ENCODE peak calls at places on chromosomes 12 and 14, in nine cellular contexts. One of them, this sample, is unnamed.
A peak's percentile ranks its signal among the peaks of the same experiment; 100 is the strongest.

GRCh38 chr12:63294327-63294632 is 143.3 kb upstream of the AVPR1A start:
- DNase-seq in Peyer's patch: no peak
- DNase-seq in lower leg skin: no peak
- DNase-seq in GM10248: no peak
- DNase-seq in uterus: no peak
- DNase-seq in ovary: no peak
- DNase-seq in AG09309: peak; percentile 14
- DNase-seq in IMR-90: peak; percentile 66
- DNase-seq in type B pancreatic cell: no peak
- DNase-seq in this sample: no peak

GRCh38 chr14:92106095-92106937 is at the start of gene ATXN3:
- DNase-seq in lower leg skin: peak; percentile 97
- DNase-seq in GM10248: peak; percentile 98
- DNase-seq in AG09309: peak; percentile 95
- DNase-seq in Peyer's patch: peak; percentile 95
- DNase-seq in IMR-90: peak; percentile 99
- DNase-seq in type B pancreatic cell: peak; percentile 95
- DNase-seq in uterus: peak; percentile 95
- DNase-seq in ovary: peak; percentile 94
- DNase-seq in this sample: peak; percentile 97

GRCh38 chr14:93103392-93104080 is 12.2 kb downstream of the ITPK1 start:
- DNase-seq in AG09309: no peak
- DNase-seq in IMR-90: no peak
- DNase-seq in GM10248: peak; percentile 80
- DNase-seq in type B pancreatic cell: no peak
- DNase-seq in uterus: no peak
- DNase-seq in Peyer's patch: peak; percentile 73
- DNase-seq in ovary: no peak
- DNase-seq in lower leg skin: no peak
- DNase-seq in this sample: peak; percentile 87

GRCh38 chr14:33580221-33580749 is 370.6 kb downstream of the EGLN3 start:
- DNase-seq in GM10248: no peak
- DNase-seq in type B pancreatic cell: no peak
- DNase-seq in IMR-90: no peak
- DNase-seq in ovary: no peak
- DNase-seq in uterus: no peak
- DNase-seq in lower leg skin: no peak
- DNase-seq in AG09309: no peak
- DNase-seq in Peyer's patch: peak; percentile 48
- DNase-seq in this sample: no peak

GRCh38 chr14:101562659-101563351 is 1.5 kb downstream of the DIO3 start:
- DNase-seq in AG09309: no peak
- DNase-seq in uterus: no peak
- DNase-seq in IMR-90: no peak
- DNase-seq in ovary: no peak
- DNase-seq in lower leg skin: no peak
- DNase-seq in GM10248: no peak
- DNase-seq in Peyer's patch: peak; percentile 3
- DNase-seq in type B pancreatic cell: no peak
- DNase-seq in this sample: no peak

GRCh38 chr12:131736807-131737484 is 26.1 kb downstream of the SFSWAP start:
- DNase-seq in uterus: no peak
- DNase-seq in AG09309: no peak
- DNase-seq in GM10248: no peak
- DNase-seq in IMR-90: peak; percentile 70
- DNase-seq in type B pancreatic cell: no peak
- DNase-seq in Peyer's patch: no peak
- DNase-seq in ovary: no peak
- DNase-seq in lower leg skin: no peak
- DNase-seq in this sample: no peak

GRCh38 chr14:70856851-70857498 is 47.7 kb upstream of the MAP3K9 start:
- DNase-seq in Peyer's patch: no peak
- DNase-seq in lower leg skin: no peak
- DNase-seq in uterus: no peak
- DNase-seq in IMR-90: peak; percentile 96
- DNase-seq in ovary: no peak
- DNase-seq in type B pancreatic cell: no peak
- DNase-seq in AG09309: peak; percentile 69
- DNase-seq in GM10248: no peak
- DNase-seq in this sample: no peak

GRCh38 chr14:91409991-91410401 is 7.6 kb downstream of the CCDC88C start:
- DNase-seq in uterus: no peak
- DNase-seq in IMR-90: no peak
- DNase-seq in GM10248: no peak
- DNase-seq in lower leg skin: no peak
- DNase-seq in AG09309: no peak
- DNase-seq in ovary: no peak
- DNase-seq in type B pancreatic cell: no peak
- DNase-seq in Peyer's patch: no peak
- DNase-seq in this sample: no peak

GRCh38 chr14:102965282-102965681 is 42.8 kb downstream of the AMN start:
- DNase-seq in type B pancreatic cell: no peak
- DNase-seq in lower leg skin: no peak
- DNase-seq in ovary: no peak
- DNase-seq in Peyer's patch: no peak
- DNase-seq in uterus: no peak
- DNase-seq in GM10248: no peak
- DNase-seq in IMR-90: no peak
- DNase-seq in AG09309: no peak
- DNase-seq in this sample: no peak

GRCh38 chr14:98878278-98878677 is 393.7 kb downstream of the BCL11B start:
- DNase-seq in type B pancreatic cell: no peak
- DNase-seq in AG09309: no peak
- DNase-seq in lower leg skin: no peak
- DNase-seq in IMR-90: no peak
- DNase-seq in uterus: no peak
- DNase-seq in GM10248: no peak
- DNase-seq in Peyer's patch: no peak
- DNase-seq in ovary: no peak
- DNase-seq in this sample: no peak

GRCh38 chr14:71863049-71863448 is 69.2 kb upstream of the RGS6 start:
- DNase-seq in lower leg skin: no peak
- DNase-seq in ovary: no peak
- DNase-seq in AG09309: no peak
- DNase-seq in type B pancreatic cell: no peak
- DNase-seq in Peyer's patch: no peak
- DNase-seq in uterus: no peak
- DNase-seq in GM10248: no peak
- DNase-seq in IMR-90: no peak
- DNase-seq in this sample: no peak
- TF ChIP-seq CTCF in lower leg skin: no peak
- TF ChIP-seq CTCF in ovary: no peak
- TF ChIP-seq CTCF in AG09309: peak; percentile 11
- TF ChIP-seq CTCF in type B pancreatic cell: peak; percentile 52
- TF ChIP-seq CTCF in Peyer's patch: no peak
- TF ChIP-seq CTCF in uterus: no peak
- TF ChIP-seq CTCF in GM10248: no peak
- TF ChIP-seq CTCF in IMR-90: peak; percentile 12
- TF ChIP-seq CTCF in this sample: no peak

GRCh38 chr12:113359133-113359938 is 949 bp downstream of the PLBD2 start:
- DNase-seq in GM10248: no peak
- DNase-seq in lower leg skin: peak; percentile 30
- DNase-seq in Peyer's patch: no peak
- DNase-seq in ovary: peak; percentile 79
- DNase-seq in type B pancreatic cell: no peak
- DNase-seq in uterus: peak; percentile 87
- DNase-seq in AG09309: no peak
- DNase-seq in IMR-90: peak; percentile 14
- DNase-seq in this sample: no peak
- TF ChIP-seq CTCF in GM10248: no peak
- TF ChIP-seq CTCF in lower leg skin: no peak
- TF ChIP-seq CTCF in Peyer's patch: no peak
- TF ChIP-seq CTCF in ovary: no peak
- TF ChIP-seq CTCF in type B pancreatic cell: peak; percentile 34
- TF ChIP-seq CTCF in uterus: no peak
- TF ChIP-seq CTCF in AG09309: no peak
- TF ChIP-seq CTCF in IMR-90: no peak
- TF ChIP-seq CTCF in this sample: no peak

GRCh38 chr12:105523164-105524057 is 192.9 kb downstream of the C12orf75 start:
- DNase-seq in uterus: peak; percentile 75
- DNase-seq in GM10248: no peak
- DNase-seq in Peyer's patch: no peak
- DNase-seq in type B pancreatic cell: peak; percentile 78
- DNase-seq in IMR-90: peak; percentile 86
- DNase-seq in ovary: peak; percentile 65
- DNase-seq in lower leg skin: peak; percentile 33
- DNase-seq in AG09309: peak; percentile 77
- DNase-seq in this sample: no peak

GRCh38 chr12:105524961-105525360 is 194.5 kb downstream of the C12orf75 start:
- DNase-seq in IMR-90: no peak
- DNase-seq in lower leg skin: no peak
- DNase-seq in Peyer's patch: no peak
- DNase-seq in uterus: no peak
- DNase-seq in ovary: no peak
- DNase-seq in GM10248: no peak
- DNase-seq in type B pancreatic cell: no peak
- DNase-seq in AG09309: no peak
- DNase-seq in this sample: no peak

GRCh38 chr12:105522166-105522825 is 191.8 kb downstream of the C12orf75 start:
- DNase-seq in GM10248: no peak
- DNase-seq in type B pancreatic cell: no peak
- DNase-seq in Peyer's patch: no peak
- DNase-seq in AG09309: no peak
- DNase-seq in lower leg skin: no peak
- DNase-seq in ovary: no peak
- DNase-seq in uterus: no peak
- DNase-seq in IMR-90: peak; percentile 31
- DNase-seq in this sample: no peak
- TF ChIP-seq CTCF in GM10248: no peak
- TF ChIP-seq CTCF in type B pancreatic cell: no peak
- TF ChIP-seq CTCF in Peyer's patch: no peak
- TF ChIP-seq CTCF in AG09309: no peak
- TF ChIP-seq CTCF in lower leg skin: no peak
- TF ChIP-seq CTCF in ovary: no peak
- TF ChIP-seq CTCF in uterus: no peak
- TF ChIP-seq CTCF in IMR-90: no peak
- TF ChIP-seq CTCF in this sample: no peak

GRCh38 chr14:60565211-60565610 is 56.3 kb downstream of the SIX6 start:
- DNase-seq in lower leg skin: no peak
- DNase-seq in type B pancreatic cell: no peak
- DNase-seq in Peyer's patch: no peak
- DNase-seq in IMR-90: peak; percentile 62
- DNase-seq in ovary: no peak
- DNase-seq in GM10248: no peak
- DNase-seq in uterus: no peak
- DNase-seq in AG09309: peak; percentile 76
- DNase-seq in this sample: no peak

GRCh38 chr14:60563113-60563512 is 54.2 kb downstream of the SIX6 start:
- DNase-seq in GM10248: no peak
- DNase-seq in type B pancreatic cell: no peak
- DNase-seq in lower leg skin: no peak
- DNase-seq in ovary: no peak
- DNase-seq in IMR-90: peak; percentile 74
- DNase-seq in Peyer's patch: no peak
- DNase-seq in AG09309: peak; percentile 82
- DNase-seq in uterus: no peak
- DNase-seq in this sample: no peak

DNA sequence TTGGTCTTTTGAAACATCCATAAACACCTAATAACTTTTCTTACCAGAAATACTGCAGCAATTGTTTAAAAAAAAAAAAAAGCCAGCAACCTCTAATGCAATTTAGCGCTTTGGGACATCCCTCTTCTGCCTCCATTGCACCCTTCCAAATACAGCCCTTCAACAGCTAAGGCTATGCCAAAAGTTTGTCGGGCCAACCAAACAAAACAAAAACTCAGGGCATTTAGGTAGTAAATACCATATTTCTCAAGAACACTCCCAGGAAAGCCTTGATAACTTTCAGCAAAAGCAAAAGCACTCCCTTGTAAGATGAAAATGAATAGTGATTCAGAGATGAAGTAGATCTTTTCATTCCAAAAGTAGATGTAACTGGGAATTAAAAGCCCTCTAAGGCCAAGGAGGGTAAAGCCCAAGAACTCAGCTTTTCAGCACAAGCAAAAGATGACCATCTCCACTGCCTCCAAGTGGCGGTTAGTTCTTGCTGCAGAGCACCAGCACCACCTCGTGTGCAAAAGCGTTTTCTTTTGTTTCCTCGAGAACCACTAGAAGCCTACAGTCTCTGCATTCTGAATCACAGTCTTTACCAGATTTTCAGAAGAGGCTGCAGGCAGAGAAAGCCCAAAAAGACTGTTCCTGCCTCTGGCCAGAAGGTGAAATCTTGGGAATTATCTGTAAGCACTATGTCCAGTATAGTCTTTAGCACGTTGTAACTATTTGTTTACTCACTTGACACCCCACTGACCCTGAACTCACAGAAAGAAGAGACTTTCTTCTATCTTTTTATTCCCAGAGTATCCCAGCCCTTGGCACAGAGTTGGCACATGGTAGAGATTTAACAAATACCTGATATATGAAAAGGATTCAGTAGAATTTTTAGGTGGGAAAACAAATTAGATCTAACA is 53.1 kb downstream of the SIX6 start:
- DNase-seq in type B pancreatic cell: no peak
- DNase-seq in uterus: peak; percentile 38
- DNase-seq in ovary: peak; percentile 21
- DNase-seq in lower leg skin: no peak
- DNase-seq in Peyer's patch: no peak
- DNase-seq in GM10248: peak; percentile 41
- DNase-seq in IMR-90: peak; percentile 82
- DNase-seq in AG09309: peak; percentile 61
- DNase-seq in this sample: peak; percentile 45
- TF ChIP-seq CTCF in type B pancreatic cell: peak; percentile 83
- TF ChIP-seq CTCF in uterus: peak; percentile 39
- TF ChIP-seq CTCF in ovary: no peak
- TF ChIP-seq CTCF in lower leg skin: no peak
- TF ChIP-seq CTCF in Peyer's patch: peak; percentile 45
- TF ChIP-seq CTCF in GM10248: peak; percentile 85
- TF ChIP-seq CTCF in IMR-90: peak; percentile 80
- TF ChIP-seq CTCF in AG09309: peak; percentile 84
- TF ChIP-seq CTCF in this sample: peak; percentile 70

DNA sequence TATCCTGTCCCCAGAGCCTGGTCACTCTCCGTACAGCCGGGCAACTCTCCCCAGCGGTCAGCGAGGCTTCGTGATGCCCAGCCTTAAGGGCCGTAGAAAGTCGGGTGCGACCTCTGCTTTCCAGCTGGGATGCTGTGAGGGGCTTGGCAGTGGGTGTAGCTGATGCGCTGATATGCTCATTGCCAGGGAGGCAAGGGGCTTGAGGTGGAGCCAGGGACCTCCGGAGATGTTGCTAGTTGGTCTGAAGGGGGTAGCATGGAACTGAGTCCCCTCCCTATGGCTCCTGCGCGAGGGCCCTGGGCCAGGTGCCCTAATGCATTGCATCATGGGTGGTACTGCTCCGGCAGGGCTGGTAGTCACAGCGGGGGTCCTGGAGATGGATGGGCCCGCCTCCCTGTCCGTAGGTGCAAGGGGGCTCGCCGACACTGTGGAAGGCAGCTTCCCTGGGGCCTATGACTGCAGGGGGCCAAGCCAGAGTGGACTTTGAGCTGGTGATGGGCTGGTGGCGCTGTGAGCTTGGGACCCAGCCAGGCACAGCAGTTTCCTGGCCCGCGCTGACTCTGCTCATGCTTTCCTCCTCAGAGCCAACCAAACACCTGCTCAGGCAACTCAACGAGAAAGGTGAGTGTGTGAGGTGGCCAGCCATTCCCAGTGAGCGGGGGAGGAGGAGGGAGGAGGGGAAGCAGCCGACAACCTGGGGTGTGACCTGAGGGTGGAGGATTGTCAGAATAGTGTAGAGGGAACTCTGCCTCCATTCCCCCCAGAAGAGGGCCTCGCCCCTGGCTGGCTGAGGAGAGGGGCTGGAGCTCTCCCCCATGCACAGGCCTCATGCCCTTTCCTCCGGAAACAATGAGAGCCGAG is 32.3 kb downstream of the PLEKHG3 start:
- DNase-seq in IMR-90: no peak
- DNase-seq in uterus: no peak
- DNase-seq in lower leg skin: no peak
- DNase-seq in ovary: no peak
- DNase-seq in type B pancreatic cell: no peak
- DNase-seq in GM10248: no peak
- DNase-seq in Peyer's patch: peak; percentile 70
- DNase-seq in AG09309: no peak
- DNase-seq in this sample: no peak
- TF ChIP-seq CTCF in IMR-90: no peak
- TF ChIP-seq CTCF in uterus: no peak
- TF ChIP-seq CTCF in lower leg skin: no peak
- TF ChIP-seq CTCF in ovary: no peak
- TF ChIP-seq CTCF in type B pancreatic cell: no peak
- TF ChIP-seq CTCF in GM10248: no peak
- TF ChIP-seq CTCF in Peyer's patch: no peak
- TF ChIP-seq CTCF in AG09309: no peak
- TF ChIP-seq CTCF in this sample: no peak

This sample was measured in GM20000.